ENCODE peak calls at places on chromosome 16, in four cellular contexts. D, E, M and A are unnamed samples.

GRCh38 chr16:4846503-4846900 is 586 bp downstream of the GLYR1 start:
- DNase-seq in D (peak), E (peak), M (peak), A (peak)

GRCh38 chr16:81623365-81624102 is 155.6 kb upstream of the PLCG2 start:
- DNase-seq in D (peak), E (no peak), M (peak), A (peak)

GRCh38 chr16:64910351-64910750 is 211.5 kb downstream of the CDH11 start:
- DNase-seq in D (peak), E (no peak), M (no peak), A (no peak)

GRCh38 chr16:12086861-12087260 is 110.3 kb downstream of the SNX29 start:
- DNase-seq in D (no peak), E (no peak), M (no peak), A (no peak)

GRCh38 chr16:8631818-8632217 is 10.3 kb downstream of the METTL22 start:
- DNase-seq in D (no peak), E (no peak), M (no peak), A (no peak)

GRCh38 chr16:12600116-12600515 is 203.6 kb downstream of the CPPED1 start:
- DNase-seq in D (no peak), E (no peak), M (no peak), A (no peak)

GRCh38 chr16:8237452-8237851 is 352.9 kb downstream of the TMEM114 start:
- DNase-seq in D (no peak), E (no peak), M (no peak), A (no peak)

GRCh38 chr16:54282202-54282922 is 4.2 kb downstream of the IRX3 start:
- DNase-seq in D (peak), E (peak), M (no peak), A (peak)

GRCh38 chr16:89944773-89945172 is 3.8 kb upstream of the DEF8 start:
- DNase-seq in D (no peak), E (no peak), M (peak), A (no peak)

GRCh38 chr16:65044861-65045260 is 77.0 kb downstream of the CDH11 start:
- DNase-seq in D (peak), E (no peak), M (no peak), A (no peak)

GRCh38 chr16:31487076-31487719 is 4.3 kb downstream of the SLC5A2 start:
- DNase-seq in D (no peak), E (no peak), M (no peak), A (no peak)

GRCh38 chr16:88816736-88817535 is 5.2 kb upstream of the APRT start:
- DNase-seq in D (no peak), E (no peak), M (no peak), A (no peak)

GRCh38 chr16:4515611-4516233 is 22.9 kb downstream of the CDIP1 start:
- DNase-seq in D (peak), E (no peak), M (peak), A (no peak)

GRCh38 chr16:70717065-70717464 is 31.2 kb upstream of the MTSS2 start:
- DNase-seq in D (no peak), E (no peak), M (no peak), A (no peak)

GRCh38 chr16:13036600-13036999 is 135.2 kb downstream of the SHISA9 start:
- DNase-seq in D (peak), E (peak), M (peak), A (peak)

GRCh38 chr16:27286446-27286845 is 17.9 kb upstream of the NSMCE1 start:
- DNase-seq in D (peak), E (no peak), M (no peak), A (no peak)

GRCh38 chr16:81029930-81030604 is 5.6 kb upstream of the ATMIN start:
- DNase-seq in D (no peak), E (no peak), M (no peak), A (peak)

GRCh38 chr16:82178352-82178751 is 8.3 kb upstream of the MPHOSPH6 start:
- DNase-seq in D (no peak), E (no peak), M (no peak), A (no peak)

GRCh38 chr16:4176794-4177438 is 60.7 kb upstream of the ADCY9 start:
- DNase-seq in D (peak), E (no peak), M (peak), A (no peak)

GRCh38 chr16:4285167-4285566 is 12.3 kb upstream of the TFAP4 start:
- DNase-seq in D (no peak), E (no peak), M (no peak), A (no peak)

GRCh38 chr16:10921536-10922327 is 20.5 kb downstream of the DEXI start:
- DNase-seq in D (peak), E (no peak), M (no peak), A (no peak)

GRCh38 chr16:79949417-79949816 is 348.9 kb upstream of the MAF start:
- DNase-seq in D (no peak), E (no peak), M (no peak), A (no peak)

GRCh38 chr16:87235810-87236515 is 81.2 kb downstream of the C16orf95 start:
- DNase-seq in D (no peak), E (no peak), M (peak), A (peak)

GRCh38 chr16:50994995-50995394 is 156.1 kb downstream of the SALL1 start:
- DNase-seq in D (no peak), E (no peak), M (no peak), A (no peak)

GRCh38 chr16:50998411-50998810 is 152.7 kb downstream of the SALL1 start:
- DNase-seq in D (no peak), E (no peak), M (no peak), A (no peak)

GRCh38 chr16:50999181-50999580 is 151.9 kb downstream of the SALL1 start:
- DNase-seq in D (no peak), E (no peak), M (no peak), A (no peak)

GRCh38 chr16:50997679-50998078 is 153.4 kb downstream of the SALL1 start:
- DNase-seq in D (no peak), E (no peak), M (no peak), A (no peak)

GRCh38 chr16:50996166-50996565 is 154.9 kb downstream of the SALL1 start:
- DNase-seq in D (no peak), E (no peak), M (no peak), A (no peak)
- TF ChIP-seq CTCF in D (no peak), E (no peak), M (no peak), A (no peak)

GRCh38 chr16:68235105-68235881 is 634 bp downstream of the ESRP2 start:
- DNase-seq in D (no peak), E (peak), M (no peak), A (peak)
- TF ChIP-seq CTCF in D (peak), E (peak), M (no peak), A (no peak)

GRCh38 chr16:57658878-57659674 is 9.0 kb upstream of the ADGRG3 start:
- DNase-seq in D (no peak), E (no peak), M (no peak), A (no peak)
- TF ChIP-seq CTCF in D (no peak), E (no peak), M (no peak), A (no peak)

GRCh38 chr16:20260215-20261009 is 66.9 kb downstream of the GP2 start:
- DNase-seq in D (no peak), E (no peak), M (no peak), A (no peak)
- TF ChIP-seq CTCF in D (no peak), E (no peak), M (no peak), A (no peak)

GRCh38 chr16:57313509-57313908 is 29.0 kb upstream of the PLLP start:
- DNase-seq in D (no peak), E (no peak), M (no peak), A (no peak)
- TF ChIP-seq CTCF in D (no peak), E (no peak), M (no peak), A (no peak)

GRCh38 chr16:733382-734207 is 6.7 kb downstream of the HAGHL start:
- DNase-seq in D (no peak), E (no peak), M (no peak), A (peak)
- TF ChIP-seq CTCF in D (peak), E (peak), M (peak), A (peak)

GRCh38 chr16:29791845-29792797 is 1.6 kb downstream of the KIF22 start:
- DNase-seq in D (no peak), E (no peak), M (no peak), A (no peak)
- TF ChIP-seq CTCF in D (no peak), E (no peak), M (no peak), A (no peak)

GRCh38 chr16:23149267-23149992 is at the start of gene USP31:
- DNase-seq in D (peak), E (peak), M (peak), A (peak)
- TF ChIP-seq CTCF in D (no peak), E (no peak), M (no peak), A (no peak)